ENCODE peak calls at places on chromosomes 6 and 20, in eight cellular contexts. X is putamen; D is natural killer cell; C is activated B cell treated with CpG ODN at 0.5 μM for 24 hours; Y is activated effector memory CD4-positive, alpha-beta T cell treated with Interleukin-2 at 50 U/mL for 16 hours; T is SW480; A is KBM-7; N is GM12865. E is an unnamed sample.

GRCh38 chr6:143410859-143411270 is 39.6 kb downstream of the ADAT2 start:
- DNase-seq in X (no peak), D (no peak), C (no peak), Y (no peak), T (no peak), A (no peak), N (no peak), E (no peak)

GRCh38 chr20:49575551-49576060 is 7.7 kb upstream of the PTGIS start:
- DNase-seq in X (no peak), D (no peak), C (no peak), Y (no peak), T (no peak), A (no peak), N (no peak), E (no peak)

GRCh38 chr6:46098678-46099077 is 31.1 kb upstream of the ENPP4 start:
- DNase-seq in X (peak), D (no peak), C (no peak), Y (no peak), T (peak), A (no peak), N (no peak), E (no peak)

GRCh38 chr6:52664185-52664990 is 6.5 kb upstream of the TMEM14A start:
- DNase-seq in X (peak), D (peak), C (peak), Y (peak), T (peak), A (peak), N (peak), E (peak)

GRCh38 chr6:21885532-21886089 is 292.1 kb downstream of the SOX4 start:
- DNase-seq in X (peak), D (no peak), C (no peak), Y (no peak), T (no peak), A (no peak), N (no peak), E (no peak)

GRCh38 chr6:110826236-110827129 is 11.2 kb upstream of the CDK19 start:
- DNase-seq in X (no peak), D (no peak), C (no peak), Y (no peak), T (no peak), A (peak), N (no peak), E (peak)

GRCh38 chr6:324729-325125 is 32.4 kb downstream of the DUSP22 start:
- DNase-seq in X (no peak), D (no peak), C (peak), Y (no peak), T (no peak), A (no peak), N (no peak), E (no peak)

GRCh38 chr6:135306740-135307420 is 125.8 kb downstream of the MYB start:
- DNase-seq in X (no peak), D (no peak), C (no peak), Y (no peak), T (no peak), A (peak), N (no peak), E (peak)

GRCh38 chr20:49267327-49267726 is 10.5 kb downstream of the ZNFX1 start:
- DNase-seq in X (no peak), D (no peak), C (no peak), Y (no peak), T (no peak), A (no peak), N (peak), E (no peak)

GRCh38 chr6:146189131-146189530 is 160.3 kb downstream of the GRM1 start:
- DNase-seq in X (no peak), D (no peak), C (no peak), Y (no peak), T (no peak), A (no peak), N (no peak), E (no peak)

GRCh38 chr20:47501117-47501482 is 587 bp upstream of the NCOA3 start:
- DNase-seq in X (no peak), D (no peak), C (no peak), Y (no peak), T (no peak), A (no peak), N (peak), E (no peak)

GRCh38 chr20:61487346-61488022 is 235.4 kb downstream of the CDH4 start:
- DNase-seq in X (no peak), D (no peak), C (no peak), Y (no peak), T (no peak), A (no peak), N (no peak), E (no peak)

E was measured in MV-4-11.